ENCODE peak calls at places on chromosomes 1 and 21, in six cellular contexts. R is MM.1S; N is right lobe of liver; W is transverse colon; I is activated CD8-positive, alpha-beta T cell treated with anti-CD3 and anti-CD28 coated beads for 36 hours; C is upper lobe of right lung. B is an unnamed sample.

GRCh38 chr21:43269461-43269860 is 100.7 kb downstream of the CRYAA start:
- DNase-seq in N (no peak), R (no peak), W (no peak), C (peak), I (peak), B (peak)

GRCh38 chr21:34762761-34763160 is 94.0 kb downstream of the CLIC6 start:
- DNase-seq in W (no peak), C (no peak), N (no peak), I (no peak), R (no peak), B (no peak)

GRCh38 chr1:156502749-156503671 is 2.4 kb upstream of the MEF2D start:
- DNase-seq in W (peak), R (no peak), C (peak), I (no peak), N (no peak), B (no peak)

GRCh38 chr1:246147471-246148461 is 359.3 kb downstream of the SMYD3 start:
- DNase-seq in W (no peak), I (no peak), R (no peak), N (no peak), C (no peak), B (no peak)

GRCh38 chr1:31617917-31618746 is 643 bp downstream of the HCRTR1 start:
- DNase-seq in C (peak), W (peak), I (peak), N (no peak), R (peak), B (peak)

GRCh38 chr1:7860130-7860529 is 7.3 kb upstream of the UTS2 start:
- DNase-seq in W (no peak), I (no peak), N (no peak), R (no peak), C (no peak), B (no peak)

GRCh38 chr1:169475806-169476205 is 9.9 kb downstream of the SLC19A2 start:
- DNase-seq in C (no peak), N (no peak), W (no peak), R (no peak), I (no peak), B (no peak)

GRCh38 chr1:99579691-99580171 is 66.2 kb upstream of the PALMD start:
- DNase-seq in N (no peak), C (no peak), W (no peak), R (no peak), I (no peak), B (no peak)

GRCh38 chr1:185939142-185939541 is 205.0 kb downstream of the HMCN1 start:
- DNase-seq in C (no peak), I (no peak), N (no peak), W (no peak), R (no peak), B (no peak)

GRCh38 chr21:35254006-35254751 is 205.1 kb upstream of the RUNX1 start:
- DNase-seq in R (no peak), I (no peak), C (no peak), N (no peak), W (peak), B (no peak)

GRCh38 chr21:29843818-29844217 is 96.0 kb downstream of the GRIK1 start:
- DNase-seq in R (no peak), I (no peak), C (no peak), W (no peak), N (no peak), B (no peak)

GRCh38 chr1:161082996-161083742 is 6.2 kb downstream of the NECTIN4 start:
- DNase-seq in R (no peak), C (peak), I (no peak), N (no peak), W (peak), B (no peak)

GRCh38 chr21:43021191-43021590 is 46.8 kb downstream of the PKNOX1 start:
- DNase-seq in I (no peak), R (no peak), W (no peak), N (no peak), C (peak), B (no peak)

GRCh38 chr1:18480315-18481189 is at the start of gene KLHDC7A:
- DNase-seq in I (no peak), C (peak), W (peak), N (peak), R (no peak), B (no peak)

GRCh38 chr1:94324168-94324544 is 86.8 kb upstream of the ARHGAP29 start:
- DNase-seq in N (no peak), W (no peak), C (no peak), I (no peak), R (no peak), B (no peak)

GRCh38 chr1:109131059-109131458 is 17.1 kb downstream of the ELAPOR1 start:
- DNase-seq in C (no peak), R (no peak), W (no peak), I (no peak), N (no peak), B (no peak)

GRCh38 chr1:47682198-47682597 is 244.4 kb downstream of the FOXD2 start:
- DNase-seq in N (peak), I (no peak), W (no peak), R (no peak), C (no peak), B (no peak)

GRCh38 chr1:33305016-33305415 is 15.9 kb downstream of the A3GALT2 start:
- DNase-seq in W (no peak), N (no peak), I (no peak), C (peak), R (no peak), B (no peak)

GRCh38 chr1:53372501-53372951 is 44.7 kb upstream of the LRP8 start:
- DNase-seq in R (no peak), I (no peak), W (no peak), N (peak), C (peak), B (no peak)

GRCh38 chr1:226708342-226708780 is 30.7 kb downstream of the ITPKB start:
- DNase-seq in W (no peak), N (no peak), I (peak), C (no peak), R (no peak), B (no peak)

GRCh38 chr1:165376041-165376810 is 19.7 kb upstream of the LMX1A start:
- DNase-seq in N (peak), R (no peak), C (peak), I (peak), W (peak), B (peak)

GRCh38 chr21:44455524-44456206 is 355 bp downstream of the LRRC3 start:
- DNase-seq in N (peak), W (peak), C (peak), R (no peak), I (peak), B (peak)
- TF ChIP-seq CTCF in N (peak), W (no peak), C (peak), R (no peak), I (no peak), B (peak)

DNA sequence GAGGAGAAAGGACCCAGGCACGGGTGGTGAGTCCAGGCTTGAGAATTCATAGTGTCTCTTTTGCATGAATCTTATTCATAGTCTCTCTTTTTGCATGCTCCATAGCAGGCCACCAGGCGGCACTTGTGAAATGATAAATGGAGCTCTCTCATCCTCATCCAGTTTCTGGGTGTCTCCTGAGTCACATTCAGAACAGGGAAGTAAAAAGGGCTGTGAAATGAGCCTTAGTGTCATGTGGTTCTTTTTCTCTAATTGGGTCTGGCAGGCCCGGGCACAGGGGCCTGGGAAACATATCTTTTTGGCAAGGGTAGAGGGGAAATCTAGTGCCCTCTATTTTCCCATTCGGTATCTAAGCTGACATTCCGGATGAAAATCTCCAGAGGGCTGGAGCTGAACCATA is 19.1 kb upstream of the NCF2 start:
- DNase-seq in C (peak), W (peak), I (peak), R (no peak), N (no peak), B (no peak)
- TF ChIP-seq CTCF in C (peak), W (peak), I (no peak), R (peak), N (peak), B (peak)

GRCh38 chr1:46575778-46576177 is 24.3 kb upstream of the KNCN start:
- DNase-seq in R (no peak), N (no peak), W (no peak), C (no peak), I (no peak), B (no peak)
- TF ChIP-seq CTCF in R (no peak), N (no peak), W (no peak), C (no peak), I (no peak), B (no peak)

GRCh38 chr1:2197732-2198165 is 3.2 kb upstream of the FAAP20 start:
- DNase-seq in W (no peak), R (no peak), C (no peak), N (no peak), I (no peak), B (no peak)

GRCh38 chr1:2200308-2200943 is 5.9 kb upstream of the FAAP20 start:
- DNase-seq in I (no peak), N (no peak), W (no peak), C (no peak), R (no peak), B (no peak)

GRCh38 chr1:2199042-2199810 is 4.7 kb upstream of the FAAP20 start:
- DNase-seq in W (peak), I (peak), C (peak), N (peak), R (peak), B (peak)

GRCh38 chr1:2196901-2197638 is 2.5 kb upstream of the FAAP20 start:
- DNase-seq in W (no peak), R (no peak), I (no peak), C (no peak), N (no peak), B (no peak)

GRCh38 chr1:2198571-2198970 is 4.0 kb upstream of the FAAP20 start:
- DNase-seq in W (peak), C (no peak), I (no peak), N (peak), R (no peak), B (no peak)
- TF ChIP-seq CTCF in W (peak), C (no peak), I (no peak), N (no peak), R (no peak), B (no peak)

GRCh38 chr1:4673494-4673893 is 19.1 kb downstream of the AJAP1 start:
- DNase-seq in R (no peak), W (no peak), I (no peak), N (no peak), C (no peak), B (no peak)

GRCh38 chr1:4676258-4676657 is 21.8 kb downstream of the AJAP1 start:
- DNase-seq in C (no peak), N (no peak), W (no peak), R (no peak), I (no peak), B (no peak)

GRCh38 chr1:4675454-4676186 is 21.2 kb downstream of the AJAP1 start:
- DNase-seq in N (no peak), W (no peak), R (no peak), C (no peak), I (no peak), B (no peak)

GRCh38 chr1:4674676-4675075 is 20.3 kb downstream of the AJAP1 start:
- DNase-seq in R (no peak), C (no peak), N (no peak), W (no peak), I (no peak), B (no peak)

DNA sequence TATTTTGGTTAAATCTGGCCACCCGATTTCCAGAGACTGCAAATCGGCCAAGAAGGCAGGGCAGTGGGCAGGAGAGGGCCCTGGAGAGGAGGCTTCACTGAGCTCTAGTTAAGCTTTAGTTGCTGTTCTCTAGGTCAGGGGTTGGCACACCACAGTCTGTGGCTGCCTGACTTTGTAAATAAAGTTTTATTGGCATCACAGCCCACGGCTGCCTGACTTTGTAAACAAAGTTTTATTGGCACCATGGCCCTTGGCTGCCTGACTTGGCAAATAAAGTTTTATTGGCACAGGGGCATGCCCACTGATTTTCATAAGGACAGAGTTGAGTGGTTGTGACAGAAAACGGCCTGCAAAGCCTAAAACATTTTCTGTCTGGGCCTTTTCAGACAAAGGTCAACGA is 19.7 kb downstream of the AJAP1 start:
- DNase-seq in I (no peak), N (no peak), C (no peak), R (no peak), W (no peak), B (no peak)
- TF ChIP-seq CTCF in I (no peak), N (no peak), C (no peak), R (no peak), W (no peak), B (no peak)

GRCh38 chr1:12405325-12406217 is 175.7 kb downstream of the VPS13D start:
- DNase-seq in I (no peak), C (no peak), R (no peak), N (peak), W (peak), B (no peak)
- TF ChIP-seq CTCF in I (no peak), C (no peak), R (no peak), N (no peak), W (peak), B (no peak)

DNA sequence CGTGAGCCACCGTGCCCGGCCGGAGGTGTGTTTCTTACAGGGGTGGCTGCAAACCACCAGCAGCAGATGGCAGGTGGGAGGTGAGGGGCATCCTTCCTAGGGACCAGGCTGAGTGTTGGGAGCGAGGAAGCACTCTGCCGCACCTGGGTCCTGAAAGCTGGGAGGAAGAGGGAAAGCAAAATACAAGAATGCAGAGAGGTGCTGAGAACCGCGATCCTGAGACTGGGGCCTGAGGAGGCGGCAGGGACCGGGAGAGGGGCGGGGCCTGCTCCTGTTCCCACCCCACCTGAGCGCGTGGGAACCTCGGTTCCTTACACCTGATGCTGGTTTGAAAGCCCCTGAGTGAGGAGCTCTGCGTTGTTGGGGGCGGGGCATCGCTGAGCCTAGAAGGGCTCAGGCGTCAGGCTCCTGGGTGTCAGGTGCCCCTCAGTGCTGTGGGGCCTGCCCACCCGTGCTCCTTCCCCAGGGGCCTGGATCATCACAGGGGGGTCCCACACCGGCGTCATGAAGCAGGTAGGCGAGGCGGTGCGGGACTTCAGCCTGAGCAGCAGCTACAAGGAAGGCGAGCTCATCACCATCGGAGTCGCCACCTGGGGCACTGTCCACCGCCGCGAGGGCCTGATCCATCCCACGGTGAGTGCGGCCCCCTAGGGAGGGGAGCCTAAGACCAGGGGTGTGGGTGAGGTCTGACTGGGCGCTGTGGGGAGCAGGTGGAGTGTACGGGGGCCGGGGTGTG is 15.5 kb downstream of the TRPM2 start:
- DNase-seq in C (peak), I (no peak), N (peak), R (no peak), W (no peak), B (no peak)
- TF ChIP-seq CTCF in C (no peak), I (no peak), N (no peak), R (no peak), W (no peak), B (no peak)

GRCh38 chr1:205321109-205321958 is at the start of gene NUAK2:
- DNase-seq in W (peak), C (peak), N (peak), I (peak), R (peak), B (peak)
- TF ChIP-seq CTCF in W (peak), C (peak), N (peak), I (peak), R (peak), B (peak)

GRCh38 chr1:198729195-198729863 is 90.5 kb downstream of the PTPRC start:
- DNase-seq in I (no peak), C (no peak), R (no peak), N (no peak), W (no peak), B (no peak)

GRCh38 chr1:198730952-198731351 is 92.1 kb downstream of the PTPRC start:
- DNase-seq in I (no peak), W (no peak), N (no peak), C (no peak), R (no peak), B (no peak)

GRCh38 chr1:198726455-198726854 is 87.6 kb downstream of the PTPRC start:
- DNase-seq in W (no peak), R (no peak), C (no peak), I (no peak), N (no peak), B (no peak)

GRCh38 chr1:198725090-198725489 is 86.2 kb downstream of the PTPRC start:
- DNase-seq in N (no peak), C (no peak), I (no peak), W (no peak), R (no peak), B (no peak)
- TF ChIP-seq CTCF in N (no peak), C (no peak), I (no peak), W (no peak), R (no peak), B (no peak)